ENCODE peak calls at places on chromosomes 12 and 14, in seven cellular contexts. Q, C, F, R, J, Z and V are unnamed samples. For H3K4me1, the result is how much of the 10 kb centered on the place peaks cover.

GRCh38 chr12:89708793-89709156 is at the start of gene ATP2B1:
- DNase-seq in Z (peak), R (peak), F (peak), C (peak), Q (peak), J (peak), V (peak)

GRCh38 chr14:63510538-63510937 is 32.6 kb downstream of the PPP2R5E start:
- DNase-seq in F (no peak), C (no peak), J (no peak), R (no peak), Q (no peak), Z (no peak), V (no peak)

GRCh38 chr14:85576161-85576560 is 46.2 kb downstream of the FLRT2 start:
- DNase-seq in J (no peak), R (no peak), F (no peak), C (no peak), Q (no peak), Z (no peak), V (no peak)

GRCh38 chr12:26188132-26188531 is 7.2 kb upstream of the SSPN start:
- DNase-seq in Q (no peak), J (no peak), F (no peak), R (no peak), Z (no peak), C (no peak), V (no peak)

GRCh38 chr12:94805749-94806148 is 155.4 kb upstream of the TMCC3 start:
- DNase-seq in Q (no peak), F (no peak), Z (no peak), C (no peak), J (no peak), R (no peak), V (no peak)

GRCh38 chr12:38556647-38557046 is 240.1 kb downstream of the ALG10B start:
- DNase-seq in R (no peak), Z (no peak), F (no peak), Q (no peak), J (no peak), C (no peak), V (no peak)

GRCh38 chr14:91866061-91866460 is 1.3 kb downstream of the TC2N start:
- DNase-seq in Z (no peak), J (no peak), F (no peak), R (no peak), C (peak), Q (no peak), V (no peak)

GRCh38 chr12:66741919-66742318 is 63.0 kb upstream of the GRIP1 start:
- DNase-seq in C (no peak), Q (no peak), R (no peak), J (no peak), Z (no peak), F (no peak), V (no peak)

GRCh38 chr12:18567787-18568186 is 170.0 kb downstream of the PLCZ1 start:
- DNase-seq in J (no peak), Z (no peak), F (no peak), R (no peak), Q (no peak), C (no peak), V (no peak)

GRCh38 chr12:2422591-2422990 is 369.8 kb downstream of the CACNA1C start:
- DNase-seq in J (no peak), Z (peak), Q (no peak), F (no peak), R (no peak), C (no peak), V (no peak)

GRCh38 chr12:25929096-25929637 is 29.3 kb upstream of the RASSF8 start:
- DNase-seq in F (no peak), Z (no peak), Q (no peak), C (no peak), R (no peak), J (no peak), V (no peak)

GRCh38 chr14:61315288-61315687 is 6.1 kb upstream of the PRKCH start:
- DNase-seq in C (no peak), Z (no peak), F (no peak), Q (no peak), J (no peak), R (no peak), V (no peak)

GRCh38 chr12:26113194-26113654 is 11.6 kb downstream of the BHLHE41 start:
- DNase-seq in F (no peak), C (no peak), Z (no peak), Q (no peak), R (no peak), J (no peak), V (no peak)

GRCh38 chr12:3933074-3933818 is 60.0 kb upstream of the PARP11 start:
- DNase-seq in C (no peak), J (no peak), Q (no peak), Z (no peak), F (no peak), R (no peak), V (no peak)

GRCh38 chr12:40634431-40635131 is 57.7 kb upstream of the CNTN1 start:
- DNase-seq in F (no peak), R (no peak), C (no peak), Z (no peak), Q (no peak), J (no peak), V (no peak)

GRCh38 chr12:65943388-65944137 is 119.3 kb downstream of the HMGA2 start:
- DNase-seq in Z (no peak), R (no peak), Q (no peak), J (no peak), F (no peak), C (no peak), V (no peak)

GRCh38 chr14:75630695-75631452 is 29.8 kb downstream of the ERG28 start:
- DNase-seq in R (no peak), J (no peak), C (no peak), Q (no peak), F (no peak), Z (no peak), V (no peak)

GRCh38 chr12:57810450-57810849 is 8.1 kb downstream of the AVIL start:
- DNase-seq in R (peak), Q (no peak), C (no peak), Z (no peak), F (no peak), J (peak), V (no peak)

GRCh38 chr12:56522486-56523193 is 1.0 kb downstream of the RBMS2 start:
- DNase-seq in R (peak), C (no peak), Q (no peak), J (no peak), F (no peak), Z (no peak), V (no peak)

GRCh38 chr14:105074601-105075053 is 9.4 kb upstream of the GPR132 start:
- DNase-seq in J (no peak), Z (no peak), F (no peak), R (no peak), Q (no peak), C (no peak), V (no peak)

GRCh38 chr14:37622231-37622923 is 26.9 kb downstream of the TTC6 start:
- DNase-seq in C (no peak), R (no peak), J (no peak), Z (no peak), F (no peak), Q (no peak), V (no peak)

GRCh38 chr14:105095236-105095805 is 30.1 kb upstream of the GPR132 start:
- DNase-seq in Z (no peak), C (no peak), R (no peak), J (no peak), Q (peak), F (no peak), V (no peak)

GRCh38 chr12:57087689-57088441 is 1.0 kb upstream of the NAB2 start:
- DNase-seq in C (peak), Z (peak), J (peak), F (peak), R (peak), Q (peak), V (peak)

GRCh38 chr12:132139912-132140311 is 4.2 kb downstream of the DDX51 start:
- DNase-seq in J (no peak), F (no peak), Q (no peak), Z (no peak), C (no peak), R (no peak), V (no peak)

GRCh38 chr12:62813031-62813829 is 121.7 kb downstream of the PPM1H start:
- DNase-seq in Q (peak), C (no peak), R (peak), F (peak), Z (peak), J (peak), V (no peak)

GRCh38 chr14:76953196-76953945 is 75.1 kb downstream of the IRF2BPL start:
- DNase-seq in C (peak), Q (peak), F (peak), R (peak), J (peak), Z (peak), V (no peak)

GRCh38 chr14:54691525-54692260 is 124.8 kb downstream of the SAMD4A start:
- DNase-seq in F (peak), Q (peak), C (peak), R (peak), Z (peak), J (peak), V (no peak)

GRCh38 chr12:113093409-113094101 is 37.0 kb downstream of the DTX1 start:
- DNase-seq in F (no peak), R (no peak), Z (no peak), J (no peak), C (no peak), Q (no peak), V (no peak)

GRCh38 chr14:33848706-33849454 is 102.0 kb downstream of the EGLN3 start:
- DNase-seq in Z (peak), Q (peak), J (peak), C (no peak), R (peak), F (no peak), V (no peak)

GRCh38 chr12:28021704-28022103 is 49.2 kb upstream of the PTHLH start:
- DNase-seq in J (no peak), Q (no peak), C (no peak), R (peak), F (no peak), Z (no peak), V (no peak)

GRCh38 chr14:75411194-75411552 is 16.6 kb upstream of the JDP2 start:
- DNase-seq in Q (no peak), C (no peak), Z (peak), F (no peak), R (no peak), J (no peak), V (no peak)

GRCh38 chr12:65996146-65996545 is 134.4 kb downstream of the LLPH start:
- DNase-seq in F (no peak), C (no peak), Z (no peak), R (no peak), J (no peak), Q (no peak), V (no peak)

GRCh38 chr14:84340938-84341337 is 1189.0 kb upstream of the FLRT2 start:
- DNase-seq in J (no peak), R (no peak), F (no peak), C (no peak), Q (no peak), Z (no peak), V (no peak)

GRCh38 chr12:84355561-84355960 is 557.0 kb downstream of the SLC6A15 start:
- DNase-seq in J (no peak), Z (no peak), F (no peak), R (no peak), Q (no peak), C (no peak), V (no peak)

GRCh38 chr12:2017724-2018337 is 13.6 kb upstream of the DCP1B start:
- DNase-seq in J (no peak), Z (no peak), Q (no peak), F (no peak), C (no peak), R (no peak), V (no peak)

GRCh38 chr12:70919597-70920035 is 922 bp downstream of the PTPRR start:
- DNase-seq in F (no peak), Z (no peak), R (no peak), C (no peak), Q (no peak), J (no peak), V (no peak)

GRCh38 chr12:98352218-98352811 is 163.1 kb upstream of the TMPO start:
- DNase-seq in C (no peak), F (no peak), Z (no peak), J (peak), Q (no peak), R (peak), V (no peak)

GRCh38 chr12:125544979-125545378 is 479.7 kb downstream of the AACS start:
- DNase-seq in R (no peak), J (no peak), F (no peak), C (no peak), Q (no peak), Z (no peak), V (no peak)

GRCh38 chr12:29565727-29566126 is 68.2 kb upstream of the OVCH1 start:
- DNase-seq in Q (no peak), J (no peak), R (no peak), Z (no peak), F (no peak), C (no peak), V (no peak)

GRCh38 chr14:94337274-94337673 is 14.1 kb upstream of the SERPINA6 start:
- DNase-seq in R (no peak), Z (no peak), F (no peak), J (peak), C (no peak), Q (no peak), V (no peak)

DNA sequence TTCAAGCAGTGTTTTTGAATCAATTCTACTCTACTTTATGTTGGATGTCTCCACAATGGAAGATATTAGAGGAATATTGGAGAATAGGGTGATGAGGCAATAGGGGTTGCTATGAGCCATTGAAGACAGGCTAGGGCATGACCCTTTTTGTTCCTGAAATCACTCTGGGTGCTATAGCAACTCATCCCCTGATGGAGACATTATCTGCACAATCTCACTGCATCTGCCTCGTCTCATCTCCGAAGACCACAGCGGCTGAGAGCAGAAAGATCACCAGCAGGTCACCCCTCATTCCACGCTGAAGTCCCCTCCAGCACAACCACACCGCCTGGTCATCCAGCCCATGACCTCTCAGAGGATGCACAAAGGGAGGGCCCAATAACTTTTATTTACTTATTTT is 150.4 kb upstream of the TMEM132C start:
- DNase-seq in R (no peak), Q (no peak), Z (no peak), J (no peak), F (no peak), C (no peak), V (no peak)
- H3K4me1 ChIP-seq in R (under half), Q (under half), Z (under half), J (under half), F (under half), C (under half), V (under half)

GRCh38 chr12:95942532-95943230 is at the start of gene CCDC38:
- DNase-seq in F (peak), C (peak), R (peak), Q (peak), Z (peak), J (peak), V (peak)
- TF ChIP-seq POLR2A in F (no peak), C (no peak), R (peak), Q (peak), Z (no peak), J (peak), V (peak)

GRCh38 chr14:103731916-103732867 is 16.6 kb downstream of the ZFYVE21 start:
- DNase-seq in C (no peak), Q (no peak), F (no peak), J (no peak), R (no peak), Z (no peak), V (no peak)
- H3K4me1 ChIP-seq in C (under half), Q (under half), F (under half), J (under half), R (under half), Z (under half), V (half or more)

DNA sequence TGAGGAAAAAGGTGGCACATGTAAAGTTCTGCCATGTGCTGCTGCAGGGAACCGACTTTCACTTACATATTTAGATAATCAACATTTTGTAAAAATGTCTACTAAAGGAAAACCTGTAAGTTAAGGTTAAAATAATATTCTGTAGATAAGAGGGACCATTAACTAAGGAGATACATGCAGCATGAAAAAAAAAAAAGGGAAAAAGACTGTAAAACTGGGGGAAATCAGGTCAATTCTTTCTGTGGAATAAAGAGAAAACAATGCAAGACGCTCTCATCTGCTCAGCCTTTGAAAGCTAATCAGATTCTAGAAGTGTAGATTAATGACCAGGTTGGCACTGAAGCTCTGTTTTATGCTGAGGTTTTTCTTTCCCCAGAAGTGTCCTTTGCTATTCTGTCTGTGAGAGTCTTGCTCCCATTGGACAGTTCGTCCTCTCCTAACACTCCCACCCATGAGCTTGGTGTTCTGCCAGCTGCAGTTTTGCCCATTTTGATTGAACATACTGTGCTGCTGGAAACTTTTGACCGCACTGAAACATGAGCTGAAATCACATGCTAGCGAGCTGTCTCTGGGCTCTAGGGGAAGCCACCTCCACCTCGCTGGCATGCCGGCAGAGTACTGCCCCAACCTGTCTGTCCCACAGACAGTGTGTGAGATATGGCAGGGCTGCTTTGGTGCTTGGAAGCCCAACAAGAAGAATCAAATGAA is 39.7 kb downstream of the PPTC7 start:
- DNase-seq in F (peak), Z (peak), Q (peak), J (no peak), C (peak), R (no peak), V (peak)
- TF ChIP-seq POLR2A in F (no peak), Z (peak), Q (no peak), J (no peak), C (no peak), R (no peak), V (no peak)

DNA sequence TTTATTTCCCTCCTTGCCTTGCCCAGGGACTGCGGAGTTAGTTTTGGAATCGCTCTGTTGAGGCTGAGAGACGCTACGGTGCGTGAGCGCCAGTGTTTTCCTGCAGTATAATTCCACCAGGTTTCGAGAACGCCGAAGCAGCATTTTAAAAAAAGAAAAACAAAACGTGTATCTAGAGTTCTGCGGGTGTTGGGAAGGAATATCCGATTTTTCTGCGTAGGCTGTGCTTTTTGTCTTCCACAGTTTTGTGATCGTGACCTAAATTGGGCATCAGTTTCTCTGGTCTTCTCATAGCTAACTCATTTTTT is 763 bp downstream of the DNM1L start:
- DNase-seq in C (no peak), Z (no peak), Q (no peak), R (no peak), J (no peak), F (no peak), V (no peak)
- H3K4me1 ChIP-seq in C (under half), Z (under half), Q (under half), R (under half), J (under half), F (under half), V (under half)

GRCh38 chr14:102928412-102929348 is 6.2 kb downstream of the AMN start:
- DNase-seq in C (peak), Z (peak), R (no peak), Q (no peak), F (peak), J (peak), V (peak)

GRCh38 chr14:102927878-102928411 is 5.5 kb downstream of the AMN start:
- DNase-seq in C (no peak), F (no peak), R (no peak), Z (no peak), Q (no peak), J (no peak), V (no peak)

GRCh38 chr14:102925646-102926045 is 3.2 kb downstream of the AMN start:
- DNase-seq in Z (no peak), C (no peak), R (no peak), Q (no peak), F (no peak), J (no peak), V (no peak)

GRCh38 chr14:102926104-102926503 is 3.6 kb downstream of the AMN start:
- DNase-seq in F (no peak), R (no peak), J (no peak), C (no peak), Q (no peak), Z (no peak), V (no peak)

GRCh38 chr14:102927346-102927877 is 4.9 kb downstream of the AMN start:
- DNase-seq in F (no peak), R (no peak), J (peak), C (no peak), Q (no peak), Z (no peak), V (no peak)
- TF ChIP-seq POLR2A in F (peak), R (no peak), J (no peak), C (no peak), Q (peak), Z (no peak), V (peak)

GRCh38 chr12:120117961-120118709 is 1.6 kb upstream of the RAB35 start:
- DNase-seq in Q (no peak), C (no peak), F (no peak), R (peak), J (no peak), Z (no peak), V (no peak)

GRCh38 chr12:120116792-120117651 is 469 bp upstream of the RAB35 start:
- DNase-seq in C (peak), R (peak), F (peak), J (peak), Z (peak), Q (peak), V (peak)

GRCh38 chr12:120116443-120116791 is at the start of gene RAB35:
- DNase-seq in F (no peak), J (no peak), C (no peak), R (no peak), Z (no peak), Q (no peak), V (no peak)

GRCh38 chr12:120115692-120116442 is 686 bp downstream of the RAB35 start:
- DNase-seq in C (no peak), F (no peak), Q (no peak), Z (no peak), R (peak), J (peak), V (no peak)

DNA sequence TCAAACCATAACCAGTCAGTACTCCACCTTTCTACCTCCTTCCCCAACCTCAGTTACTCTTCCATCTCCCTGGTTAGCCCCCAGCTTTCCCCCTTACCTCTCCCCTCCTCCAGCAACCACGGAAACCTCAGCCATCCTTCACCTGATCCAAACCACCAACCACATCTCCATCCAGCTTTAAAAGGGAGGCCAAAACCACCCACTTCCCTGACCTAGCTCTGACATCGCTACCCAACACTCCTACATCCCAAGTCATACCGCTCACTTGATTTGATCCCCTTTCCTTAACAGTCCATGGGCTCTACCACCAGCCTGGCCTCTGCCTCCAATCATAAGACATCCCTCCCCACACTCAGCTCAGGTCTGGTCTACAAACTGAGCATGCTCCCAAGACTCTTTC is 1.5 kb downstream of the RAB35 start:
- DNase-seq in R (no peak), C (no peak), Q (no peak), F (no peak), J (no peak), Z (no peak), V (no peak)
- H3K4me1 ChIP-seq in R (under half), C (under half), Q (under half), F (under half), J (under half), Z (half or more), V (under half)

GRCh38 chr14:58738189-58738836 is 100.6 kb downstream of the DACT1 start:
- DNase-seq in Z (no peak), F (no peak), J (no peak), Q (no peak), R (peak), C (no peak), V (no peak)
- TF ChIP-seq POLR2A in Z (no peak), F (no peak), J (no peak), Q (no peak), R (no peak), C (no peak), V (no peak)

GRCh38 chr12:117792877-117793424 is 175.8 kb downstream of the KSR2 start:
- DNase-seq in R (no peak), J (no peak), Q (no peak), Z (no peak), F (no peak), C (no peak), V (no peak)
- H3K4me1 ChIP-seq in R (under half), J (under half), Q (under half), Z (under half), F (under half), C (under half), V (under half)